ENCODE peak calls at places on chromosome 11, in ten cellular contexts. O is psoas muscle, I is coronary artery, X is transverse colon, D is colonic mucosa, N is IMR-90, T is progenitor cell of endocrine pancreas, Q is lower lobe of right lung, J is Peyer's patch, F is fibroblast of villous mesenchyme. W is an unnamed sample.
A peak's percentile ranks its signal among the peaks of the same experiment; 100 is the strongest.

GRCh38 chr11:78784321-78785061 is 209.8 kb upstream of the NARS2 start:
- DNase-seq in O (no peak), I (no peak), X (no peak), D (no peak), N (peak; percentile 95), T (no peak), Q (no peak), J (no peak), F (peak; percentile 27), W (no peak)

GRCh38 chr11:74749127-74749964 is 697 bp downstream of the RNF169 start:
- DNase-seq in O (peak; percentile 73), I (no peak), X (peak; percentile 54), D (peak; percentile 53), N (peak; percentile 29), T (peak; percentile 41), Q (peak; percentile 79), J (peak; percentile 47), F (peak; percentile 46), W (no peak)

GRCh38 chr11:62444271-62444833 is 25.5 kb downstream of the SCGB1A1 start:
- DNase-seq in O (peak; percentile 85), I (peak; percentile 90), X (peak; percentile 65), D (peak; percentile 66), N (peak; percentile 75), T (no peak), Q (peak; percentile 69), J (peak; percentile 57), F (peak; percentile 62), W (peak; percentile 83)

GRCh38 chr11:57504511-57504910 is 11.0 kb downstream of the SLC43A1 start:
- DNase-seq in O (no peak), I (no peak), X (no peak), D (no peak), N (no peak), T (no peak), Q (no peak), J (no peak), F (no peak), W (no peak)

GRCh38 chr11:29957406-29957805 is 59.4 kb downstream of the KCNA4 start:
- DNase-seq in O (no peak), I (no peak), X (no peak), D (no peak), N (no peak), T (no peak), Q (no peak), J (no peak), F (no peak), W (no peak)

GRCh38 chr11:31656051-31656450 is 146.5 kb downstream of the ELP4 start:
- DNase-seq in O (no peak), I (no peak), X (no peak), D (no peak), N (peak; percentile 9), T (no peak), Q (no peak), J (no peak), F (peak; percentile 14), W (no peak)

GRCh38 chr11:108112059-108112458 is 9.3 kb upstream of the ACAT1 start:
- DNase-seq in O (no peak), I (no peak), X (no peak), D (no peak), N (peak; percentile 86), T (no peak), Q (no peak), J (no peak), F (no peak), W (no peak)

GRCh38 chr11:72326151-72326842 is 82.3 kb upstream of the PHOX2A start:
- DNase-seq in O (no peak), I (no peak), X (no peak), D (no peak), N (peak; percentile 73), T (no peak), Q (no peak), J (no peak), F (peak; percentile 47), W (no peak)

GRCh38 chr11:38788591-38788990 is 2190.6 kb upstream of the RAG2 start:
- DNase-seq in O (no peak), I (no peak), X (no peak), D (no peak), N (no peak), T (no peak), Q (no peak), J (no peak), F (no peak), W (no peak)

GRCh38 chr11:15673408-15673811 is 558.7 kb downstream of the INSC start:
- DNase-seq in O (no peak), I (no peak), X (no peak), D (peak; percentile 8), N (no peak), T (no peak), Q (no peak), J (no peak), F (no peak), W (no peak)

GRCh38 chr11:74002832-74003231 is 6.1 kb downstream of the UCP3 start:
- DNase-seq in O (no peak), I (no peak), X (no peak), D (no peak), N (no peak), T (no peak), Q (no peak), J (no peak), F (no peak), W (no peak)

GRCh38 chr11:59899532-59899931 is 20.9 kb downstream of the OOSP3 start:
- DNase-seq in O (no peak), I (no peak), X (no peak), D (no peak), N (no peak), T (no peak), Q (no peak), J (no peak), F (no peak), W (no peak)

GRCh38 chr11:70405679-70406395 is 7.5 kb downstream of the CTTN start:
- DNase-seq in O (no peak), I (no peak), X (no peak), D (no peak), N (no peak), T (no peak), Q (no peak), J (no peak), F (no peak), W (no peak)

DNA sequence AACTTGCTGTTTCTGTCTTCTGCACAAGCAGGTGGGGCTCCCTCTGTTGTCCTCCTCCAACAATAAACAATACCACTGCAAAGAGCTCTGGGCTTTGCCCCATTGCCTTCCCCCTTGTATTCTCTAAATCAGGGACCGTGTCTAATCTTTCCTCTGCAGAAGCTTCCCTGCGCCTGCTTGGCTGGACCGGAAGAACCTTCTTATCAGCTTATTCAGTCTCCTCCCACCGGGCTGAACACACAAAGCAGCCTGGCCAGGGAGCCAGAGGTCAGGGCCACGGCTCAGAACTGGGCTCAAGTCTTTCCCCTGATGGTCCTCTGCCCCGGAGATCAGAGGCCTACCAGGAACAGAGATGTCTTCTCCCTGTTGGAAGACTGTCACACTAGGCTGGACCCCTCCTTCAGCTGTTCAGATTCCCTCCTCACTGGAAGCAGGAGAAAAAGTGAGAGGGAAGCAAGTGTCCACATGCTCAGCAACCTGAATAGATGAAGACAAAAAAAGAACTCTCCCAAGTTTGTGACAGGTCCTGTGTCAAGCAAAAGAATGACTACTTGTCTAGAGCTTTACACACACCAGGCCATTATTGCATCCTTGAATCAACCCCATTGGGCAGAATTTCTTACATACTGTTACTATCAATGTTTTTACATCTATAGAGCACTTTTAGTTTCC is 63.7 kb downstream of the RAB30 start:
- DNase-seq in O (peak; percentile 66), I (no peak), X (peak; percentile 68), D (peak; percentile 76), N (peak; percentile 24), T (no peak), Q (peak; percentile 55), J (peak; percentile 52), F (peak; percentile 44), W (peak; percentile 34)
- TF ChIP-seq CTCF in O (no peak), I (no peak), X (no peak), D (no peak), N (no peak), T (no peak), Q (peak; percentile 3), J (no peak), F (no peak), W (no peak)

GRCh38 chr11:34174411-34175041 is 69.1 kb downstream of the NAT10 start:
- DNase-seq in O (peak; percentile 92), I (peak; percentile 85), X (peak; percentile 86), D (peak; percentile 86), N (peak; percentile 49), T (peak; percentile 77), Q (peak; percentile 88), J (peak; percentile 74), F (peak; percentile 67), W (peak; percentile 83)
- TF ChIP-seq CTCF in O (peak; percentile 96), I (peak; percentile 89), X (peak; percentile 97), D (peak; percentile 92), N (peak; percentile 98), T (peak; percentile 94), Q (peak; percentile 92), J (peak; percentile 98), F (peak; percentile 95), W (peak; percentile 92)

GRCh38 chr11:63869171-63869591 is 30.3 kb downstream of the MARK2 start:
- DNase-seq in O (no peak), I (no peak), X (peak; percentile 76), D (peak; percentile 84), N (no peak), T (no peak), Q (no peak), J (no peak), F (no peak), W (no peak)
- TF ChIP-seq CTCF in O (no peak), I (no peak), X (no peak), D (no peak), N (no peak), T (no peak), Q (no peak), J (no peak), F (no peak), W (no peak)

GRCh38 chr11:126361400-126361799 is 5.9 kb downstream of the ST3GAL4 start:
- DNase-seq in O (no peak), I (no peak), X (no peak), D (no peak), N (no peak), T (no peak), Q (no peak), J (no peak), F (no peak), W (no peak)

GRCh38 chr11:126360049-126360446 is 4.6 kb downstream of the ST3GAL4 start:
- DNase-seq in O (no peak), I (no peak), X (no peak), D (no peak), N (no peak), T (no peak), Q (no peak), J (no peak), F (no peak), W (no peak)

GRCh38 chr11:126357969-126358762 is 2.7 kb downstream of the ST3GAL4 start:
- DNase-seq in O (no peak), I (no peak), X (no peak), D (no peak), N (no peak), T (no peak), Q (no peak), J (no peak), F (no peak), W (no peak)

GRCh38 chr11:126358763-126359160 is 3.3 kb downstream of the ST3GAL4 start:
- DNase-seq in O (no peak), I (no peak), X (no peak), D (no peak), N (no peak), T (no peak), Q (no peak), J (no peak), F (no peak), W (no peak)

GRCh38 chr11:126359431-126360048 is 4.1 kb downstream of the ST3GAL4 start:
- DNase-seq in O (peak; percentile 84), I (no peak), X (peak; percentile 57), D (peak; percentile 75), N (peak; percentile 37), T (no peak), Q (no peak), J (peak; percentile 24), F (peak; percentile 71), W (no peak)
- TF ChIP-seq CTCF in O (no peak), I (no peak), X (no peak), D (no peak), N (no peak), T (no peak), Q (no peak), J (no peak), F (peak; percentile 39), W (no peak)